ENCODE peak calls at places on chromosomes 16 and 17, in four cellular contexts. B, M, A and J are unnamed samples.

GRCh38 chr17:62653831-62654829 is 26.7 kb downstream of the MRC2 start:
- DNase-seq in M (no peak), B (peak; percentile 79), A (peak; percentile 76), J (peak; percentile 11)

GRCh38 chr16:77298638-77299360 is 99.6 kb downstream of the SYCE1L start:
- DNase-seq in A (peak; percentile 99), B (peak; percentile 39), M (no peak), J (no peak)

GRCh38 chr16:80844368-80844767 is 40.0 kb upstream of the CDYL2 start:
- DNase-seq in B (no peak), M (no peak), A (no peak), J (no peak)

GRCh38 chr17:28908640-28909098 is 5.8 kb upstream of the DHRS13 start:
- DNase-seq in B (no peak), A (peak; percentile 49), M (no peak), J (no peak)

GRCh38 chr17:8117367-8117979 is 841 bp downstream of the ALOXE3 start:
- DNase-seq in A (no peak), B (no peak), M (no peak), J (peak; percentile 49)

GRCh38 chr17:19284005-19284959 is 47.1 kb downstream of the EPN2 start:
- DNase-seq in A (no peak), M (no peak), B (no peak), J (no peak)

GRCh38 chr16:84374160-84374489 is 5.8 kb downstream of the ATP2C2 start:
- DNase-seq in A (no peak), B (no peak), M (peak; percentile 45), J (no peak)

GRCh38 chr17:69325518-69326301 is 1.2 kb downstream of the ABCA5 start:
- DNase-seq in A (no peak), B (no peak), M (no peak), J (peak; percentile 60)

GRCh38 chr17:58302171-58302918 is 21.6 kb upstream of the MPO start:
- DNase-seq in M (no peak), A (no peak), B (no peak), J (no peak)

GRCh38 chr17:29176500-29177351 is 3.5 kb downstream of the MYO18A start:
- DNase-seq in B (peak; percentile 74), A (peak; percentile 16), M (peak; percentile 61), J (peak; percentile 93)

GRCh38 chr16:49617016-49617569 is 238.8 kb downstream of the ZNF423 start:
- DNase-seq in B (no peak), M (no peak), A (no peak), J (no peak)

GRCh38 chr16:79973320-79973719 is 372.8 kb upstream of the MAF start:
- DNase-seq in A (no peak), B (no peak), M (no peak), J (no peak)